ENCODE peak calls at places on chromosomes 13 and 19, in six cellular contexts. N is A549, C is right cardiac atrium, X is posterior cingulate gyrus, U is left colon, L is progenitor cell of endocrine pancreas. I is an unnamed sample.

GRCh38 chr13:30719521-30719914 is 15.8 kb upstream of the ALOX5AP start:
- DNase-seq in X (no peak), N (no peak), L (no peak), C (no peak), U (no peak), I (no peak)

GRCh38 chr19:28184997-28185396 is 1028.0 kb downstream of the UQCRFS1 start:
- DNase-seq in C (no peak), N (peak; percentile 16), L (no peak), U (no peak), X (no peak), I (no peak)

GRCh38 chr19:18223860-18224524 is 2.2 kb downstream of the PDE4C start:
- DNase-seq in N (peak; percentile 79), L (no peak), U (peak; percentile 53), X (no peak), C (peak; percentile 81), I (no peak)

GRCh38 chr13:39266426-39266825 is 228.2 kb downstream of the NHLRC3 start:
- DNase-seq in C (no peak), N (no peak), U (no peak), X (no peak), L (no peak), I (no peak)

GRCh38 chr19:10332158-10332964 is 968 bp downstream of the RAVER1 start:
- DNase-seq in N (no peak), U (peak; percentile 62), X (no peak), L (no peak), C (no peak), I (no peak)

GRCh38 chr13:98942485-98942884 is 35.4 kb downstream of the DOCK9 start:
- DNase-seq in C (no peak), L (no peak), N (no peak), U (no peak), X (no peak), I (no peak)

GRCh38 chr19:41226874-41227390 is 7.9 kb downstream of the AXL start:
- DNase-seq in C (no peak), U (no peak), L (no peak), N (no peak), X (no peak), I (no peak)

GRCh38 chr19:28296506-28296905 is 916.4 kb downstream of the UQCRFS1 start:
- DNase-seq in X (no peak), U (no peak), L (no peak), N (no peak), C (no peak), I (no peak)

GRCh38 chr19:33569822-33570221 is 48.2 kb upstream of the PEPD start:
- DNase-seq in X (no peak), U (no peak), C (no peak), N (no peak), L (no peak), I (no peak)

GRCh38 chr19:36113895-36114762 is 546 bp downstream of the POLR2I start:
- DNase-seq in C (no peak), N (peak; percentile 67), U (peak; percentile 45), L (peak; percentile 44), X (no peak), I (peak; percentile 15)

GRCh38 chr19:45772130-45772880 is 3.3 kb upstream of the SIX5 start:
- DNase-seq in U (no peak), X (no peak), L (no peak), C (no peak), N (no peak), I (no peak)

GRCh38 chr13:23766199-23766771 is 122.9 kb downstream of the MIPEP start:
- DNase-seq in C (no peak), U (no peak), N (no peak), X (no peak), L (no peak), I (no peak)

GRCh38 chr19:45973564-45974338 is at the start of gene NOVA2:
- DNase-seq in L (peak; percentile 41), U (peak; percentile 30), X (peak; percentile 90), N (peak; percentile 88), C (peak; percentile 91), I (peak; percentile 56)

GRCh38 chr13:46315491-46316075 is 71.5 kb downstream of the RUBCNL start:
- DNase-seq in C (no peak), U (no peak), X (no peak), N (no peak), L (no peak), I (no peak)

GRCh38 chr13:49858183-49858856 is 65.8 kb upstream of the KPNA3 start:
- DNase-seq in N (peak; percentile 93), U (no peak), X (no peak), C (no peak), L (no peak), I (peak; percentile 95)

GRCh38 chr19:56603829-56604228 is 8.7 kb downstream of the ZNF71 start:
- DNase-seq in U (no peak), X (no peak), C (no peak), N (no peak), L (no peak), I (no peak)

GRCh38 chr19:39645800-39646411 is 9.8 kb upstream of the LGALS16 start:
- DNase-seq in U (no peak), C (peak; percentile 32), L (peak; percentile 35), N (no peak), X (no peak), I (peak; percentile 7)

GRCh38 chr19:53057904-53058579 is 13.5 kb downstream of the ERVV-2 start:
- DNase-seq in L (peak; percentile 65), N (no peak), X (no peak), U (no peak), C (peak; percentile 60), I (no peak)

I was measured in brain microvascular endothelial cell.